ENCODE peak calls at places on chromosomes 2 and 18, in four cellular contexts. P is IMR-90, T is PC-3, X is mesendoderm. O is an unnamed sample.

GRCh38 chr2:33475381-33476099 is 909 bp upstream of the RASGRP3 start:
- DNase-seq in T (peak; percentile 80), X (peak; percentile 97), P (peak; percentile 83), O (peak; percentile 77)

GRCh38 chr18:31950620-31951019 is 7.7 kb upstream of the TRAPPC8 start:
- DNase-seq in T (no peak), X (peak; percentile 26), P (no peak), O (no peak)

GRCh38 chr2:85600951-85601770 is 1.3 kb downstream of the TMEM150A start:
- DNase-seq in T (no peak), P (no peak), X (no peak), O (no peak)

GRCh38 chr2:224807153-224807964 is 91.2 kb upstream of the CCDC195 start:
- DNase-seq in X (peak; percentile 20), T (peak; percentile 28), P (no peak), O (no peak)

GRCh38 chr18:40877096-40877495 is 1077.9 kb upstream of the PIK3C3 start:
- DNase-seq in P (peak; percentile 97), X (no peak), T (peak; percentile 60), O (no peak)

GRCh38 chr18:57921708-57922107 is 118.6 kb upstream of the ATP8B1 start:
- DNase-seq in X (peak; percentile 27), T (peak; percentile 17), P (peak; percentile 60), O (no peak)

GRCh38 chr18:30858562-30858961 is 184.0 kb downstream of the DSC3 start:
- DNase-seq in X (no peak), P (no peak), T (no peak), O (no peak)

GRCh38 chr2:174846218-174846617 is 81.9 kb upstream of the CHRNA1 start:
- DNase-seq in P (no peak), T (no peak), X (no peak), O (no peak)

GRCh38 chr2:37389984-37390765 is 45.7 kb downstream of the QPCT start:
- DNase-seq in T (peak; percentile 95), P (peak; percentile 96), X (peak; percentile 97), O (no peak)

GRCh38 chr2:224520064-224520463 is 65.1 kb downstream of the CUL3 start:
- DNase-seq in P (peak; percentile 92), X (no peak), T (peak; percentile 57), O (no peak)

GRCh38 chr2:230885467-230886130 is 20.9 kb downstream of the ITM2C start:
- DNase-seq in X (peak; percentile 85), P (peak; percentile 75), T (no peak), O (peak; percentile 88)

GRCh38 chr2:230902180-230902899 is 22.7 kb downstream of the GPR55 start:
- DNase-seq in P (peak; percentile 76), T (peak; percentile 72), X (peak; percentile 86), O (peak; percentile 74)

GRCh38 chr2:233462202-233462785 is 104.3 kb downstream of the USP40 start:
- DNase-seq in T (no peak), P (no peak), X (no peak), O (no peak)

GRCh38 chr2:233463586-233463985 is 103.0 kb downstream of the USP40 start:
- DNase-seq in T (no peak), X (no peak), P (no peak), O (no peak)

GRCh38 chr2:233464531-233465240 is 101.9 kb downstream of the USP40 start:
- DNase-seq in T (no peak), P (no peak), X (no peak), O (no peak)

GRCh38 chr2:233462826-233463470 is 103.6 kb downstream of the USP40 start:
- DNase-seq in X (no peak), T (no peak), P (no peak), O (no peak)

DNA sequence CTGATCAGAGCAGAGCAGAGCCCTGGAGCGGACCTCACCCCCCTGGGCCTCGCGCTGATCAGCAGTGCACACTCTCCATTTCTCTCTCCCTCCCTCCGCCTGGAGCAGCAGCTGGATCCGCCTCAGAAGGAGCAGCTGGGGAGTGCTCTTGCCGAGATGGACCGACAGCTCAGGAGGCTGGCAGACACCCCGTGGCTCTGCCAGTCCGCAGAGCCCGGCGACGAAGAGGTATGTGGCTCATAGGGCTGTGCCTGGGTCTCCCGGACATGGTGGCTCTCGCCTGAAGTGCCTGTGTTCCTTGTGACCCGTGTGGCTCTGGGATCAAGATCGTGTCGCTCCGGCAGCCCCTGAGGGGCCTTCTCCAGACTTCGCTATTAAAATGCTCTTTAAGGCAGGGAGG is 102.5 kb downstream of the USP40 start:
- DNase-seq in P (no peak), X (no peak), T (no peak), O (no peak)
- H3K4me3 ChIP-seq in P (no peak overlapping the region), X (no peak overlapping the region), T (no peak overlapping the region), O (no peak overlapping the region)

GRCh38 chr18:28287146-28287545 is 110.2 kb upstream of the CDH2 start:
- DNase-seq in X (peak; percentile 90), T (no peak), P (no peak), O (peak; percentile 43)
- H3K9ac ChIP-seq in X (no peak overlapping the region), T (no peak overlapping the region), P (no peak overlapping the region), O (no peak overlapping the region)

DNA sequence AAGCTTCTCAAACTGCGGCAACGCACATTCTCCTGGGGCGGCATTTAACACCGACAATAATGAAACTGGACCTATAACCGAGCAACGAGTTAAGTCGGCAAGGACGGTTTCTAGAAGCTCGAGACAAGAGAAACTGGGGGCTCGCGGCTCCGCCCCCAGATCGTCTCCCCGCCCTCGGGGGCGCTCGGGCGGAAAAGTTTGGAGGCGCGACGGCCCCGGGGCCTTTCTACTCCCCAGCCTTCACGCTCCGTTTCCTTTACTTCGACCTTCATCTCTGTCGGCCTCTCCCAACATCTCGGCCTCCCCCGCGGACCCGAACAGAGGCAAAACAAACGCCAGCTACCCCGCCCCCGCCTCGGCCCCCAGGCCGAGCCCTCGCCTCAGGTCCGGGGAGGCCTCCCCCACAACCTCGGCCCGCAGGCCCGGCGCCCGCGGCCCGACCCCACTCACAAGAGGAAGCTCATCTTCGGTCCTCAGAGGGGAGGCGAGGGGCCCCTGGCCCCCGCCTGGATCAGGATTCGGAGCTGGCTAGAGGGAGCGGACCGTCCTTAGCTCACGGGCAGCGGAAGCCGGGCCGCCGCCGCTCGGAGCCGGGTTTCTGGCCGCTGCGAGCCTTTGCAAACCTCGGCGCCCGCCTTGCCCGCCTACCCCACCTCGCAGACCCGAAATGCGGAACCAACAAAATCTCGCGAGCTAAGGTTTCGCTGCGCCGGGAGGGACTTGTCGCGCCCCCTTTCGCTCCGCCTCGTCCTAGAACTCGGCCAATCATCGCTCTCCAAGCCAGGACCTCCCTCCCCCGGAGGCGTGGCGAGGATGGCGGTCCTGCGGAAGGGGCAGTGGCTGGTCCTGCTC is at the start of gene MOB1A:
- DNase-seq in T (peak; percentile 99), X (peak; percentile 99), P (peak; percentile 98), O (peak; percentile 100)
- H3K4me3 ChIP-seq in T (peak within 1 kb of the TSS; percentile 84), X (peak within 1 kb of the TSS; percentile 73), P (peak within 1 kb of the TSS; percentile 95), O (peak within 1 kb of the TSS; percentile 79)

DNA sequence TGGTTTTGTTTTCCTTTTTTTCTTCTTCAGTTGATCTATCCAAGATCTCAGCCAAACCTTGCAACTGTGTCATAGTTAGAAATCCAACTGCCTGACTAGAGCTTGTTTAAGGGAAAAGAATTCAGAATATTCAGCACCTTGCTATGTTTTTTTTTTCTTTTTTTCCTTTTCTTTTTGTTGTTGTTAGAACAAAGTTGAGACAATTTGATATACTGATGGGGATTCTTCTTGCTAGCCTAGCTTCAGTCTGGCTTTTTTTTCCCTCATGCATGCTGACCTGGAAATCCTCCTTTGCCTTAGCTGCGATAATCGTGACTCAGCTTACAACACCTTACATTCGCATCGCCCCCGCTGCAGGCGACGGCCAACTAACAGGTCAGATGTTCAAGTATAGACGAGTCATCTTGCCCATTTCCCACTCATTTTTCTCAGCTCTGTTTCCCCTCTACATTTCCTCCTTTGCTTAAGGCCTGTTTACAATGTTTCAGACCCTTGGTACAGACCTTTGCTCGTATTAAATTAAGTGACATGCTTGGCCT is 487.2 kb upstream of the RAB12 start:
- DNase-seq in T (peak; percentile 53), X (peak; percentile 87), P (peak; percentile 94), O (no peak)
- H3K9ac ChIP-seq in T (no peak overlapping the region), X (no peak overlapping the region), P (no peak overlapping the region), O (no peak overlapping the region)

DNA sequence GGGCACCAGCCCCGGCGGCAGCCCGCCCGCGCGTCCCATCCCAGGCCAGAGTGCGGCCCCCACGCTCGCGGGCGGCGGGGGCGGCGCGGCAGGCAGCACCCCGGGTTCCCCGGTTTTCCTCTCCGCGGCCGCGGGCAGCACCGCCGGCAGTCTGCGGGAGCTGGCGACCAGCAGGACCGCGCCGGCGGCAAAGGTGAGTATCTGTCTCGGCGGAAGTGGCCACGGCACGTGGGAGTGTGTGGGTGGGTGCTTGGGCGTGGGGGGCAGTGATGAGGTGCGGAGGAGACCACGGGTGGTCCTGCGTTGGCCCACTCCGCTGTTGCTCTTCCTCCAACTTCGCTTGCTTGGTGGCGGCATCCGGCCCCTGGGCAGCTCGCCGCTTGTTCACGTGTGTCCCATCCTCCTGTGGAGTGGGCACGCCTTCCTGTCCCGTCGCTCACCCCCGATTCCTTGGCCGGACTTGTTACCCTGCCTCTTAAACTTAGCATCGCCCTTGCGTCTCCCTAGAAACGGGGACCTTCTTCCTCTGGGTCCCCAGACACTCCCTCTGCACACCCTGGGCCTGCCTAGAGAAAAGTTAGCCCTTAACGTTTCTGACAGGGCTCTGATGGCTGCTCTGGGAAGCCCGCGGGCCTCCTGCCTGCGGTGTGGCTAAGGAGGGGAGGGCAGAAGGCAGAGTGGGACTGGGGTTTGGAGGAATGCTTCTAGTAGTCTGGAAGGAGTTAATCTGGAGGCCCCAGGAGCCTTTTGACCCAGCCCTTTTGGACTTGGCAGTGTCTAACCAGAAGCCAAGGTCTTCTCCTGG is 1.1 kb downstream of the SH3RF3 start:
- DNase-seq in X (peak; percentile 34), T (peak; percentile 15), P (peak; percentile 56), O (peak; percentile 34)
- H3K4me3 ChIP-seq in X (no peak overlapping the region), T (peak overlapping the region; percentile 91), P (peak overlapping the region; percentile 58), O (peak overlapping the region; percentile 71)

DNA sequence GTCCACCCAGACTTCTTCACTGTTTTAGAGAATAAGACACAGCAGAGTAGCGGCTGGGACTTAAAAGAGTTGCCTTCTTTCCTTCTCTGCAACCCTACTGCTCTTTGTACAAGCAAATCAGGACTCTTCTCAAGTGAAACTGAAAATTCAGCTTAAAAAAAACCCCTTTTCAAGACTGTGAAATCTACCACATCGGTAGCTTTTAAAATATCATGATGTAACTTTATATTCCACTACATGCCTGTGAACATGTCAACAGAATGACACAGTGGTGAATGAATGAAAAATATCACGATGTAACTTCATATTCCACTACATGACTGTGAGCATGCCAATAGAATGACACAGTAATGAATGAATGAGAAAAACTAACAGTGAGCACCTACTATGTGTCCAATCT is 53.4 kb downstream of the TCF4 start:
- DNase-seq in T (no peak), P (peak; percentile 51), X (no peak), O (no peak)
- H3K9ac ChIP-seq in T (no peak overlapping the region), P (no peak overlapping the region), X (no peak overlapping the region), O (no peak overlapping the region)

GRCh38 chr2:190655113-190655512 is 6.2 kb downstream of the NAB1 start:
- DNase-seq in X (no peak), T (no peak), P (no peak), O (no peak)

GRCh38 chr2:190653231-190653630 is 4.3 kb downstream of the NAB1 start:
- DNase-seq in P (no peak), T (no peak), X (no peak), O (no peak)

GRCh38 chr2:190655570-190655969 is 6.7 kb downstream of the NAB1 start:
- DNase-seq in P (no peak), T (no peak), X (no peak), O (no peak)

GRCh38 chr2:190656301-190656700 is 7.4 kb downstream of the NAB1 start:
- DNase-seq in P (no peak), T (no peak), X (no peak), O (no peak)

GRCh38 chr2:190653931-190654330 is 5.0 kb downstream of the NAB1 start:
- DNase-seq in X (no peak), P (no peak), T (peak; percentile 10), O (no peak)
- H3K4me3 ChIP-seq in X (no peak overlapping the region), P (no peak overlapping the region), T (no peak overlapping the region), O (no peak overlapping the region)

O was measured in neural progenitor cell.